ENCODE peak calls at places on chromosomes 13 and 19, in ten cellular contexts. W is GM23248; Z is endodermal cell; G is activated CD4-positive, alpha-beta T cell treated with anti-CD3 and anti-CD28 coated beads for 24 hours; P is heart right ventricle; D is B cell; S is GOT3; O is NCI-H748 treated with DMSO at 0.1 percent for 48 hours; L is BE2C; N is GM18507. I is an unnamed sample.
A peak's percentile ranks its signal among the peaks of the same experiment; 100 is the strongest.

GRCh38 chr13:74027161-74027779 is 106.9 kb downstream of the KLF12 start:
- DNase-seq in D (no peak), N (no peak), Z (no peak), O (no peak), G (no peak), L (no peak), S (no peak), W (no peak), P (no peak), I (no peak)

GRCh38 chr13:28545583-28546333 is 50.8 kb upstream of the FLT1 start:
- DNase-seq in W (no peak), D (no peak), Z (no peak), O (peak; percentile 56), S (no peak), N (no peak), L (no peak), G (no peak), P (no peak), I (no peak)

GRCh38 chr19:5534787-5535586 is 32.8 kb downstream of the TINCR start:
- DNase-seq in P (no peak), L (peak; percentile 33), D (no peak), G (no peak), N (no peak), O (no peak), Z (peak; percentile 92), W (no peak), S (no peak), I (no peak)

GRCh38 chr19:33902802-33903488 is 106.3 kb downstream of the KCTD15 start:
- DNase-seq in G (no peak), D (no peak), W (no peak), L (no peak), N (no peak), Z (no peak), O (no peak), S (no peak), P (no peak), I (no peak)

GRCh38 chr13:19075418-19075817 is 106.2 kb downstream of the TUBA3C start:
- DNase-seq in Z (no peak), O (no peak), N (no peak), D (no peak), L (no peak), G (no peak), P (no peak), W (no peak), S (no peak), I (no peak)

GRCh38 chr19:15702590-15702930 is 25.3 kb upstream of the OR10H2 start:
- DNase-seq in N (no peak), Z (no peak), D (no peak), O (peak; percentile 27), W (peak; percentile 26), S (no peak), P (peak; percentile 83), G (no peak), L (peak; percentile 69), I (no peak)

GRCh38 chr19:12495002-12495802 is 10.6 kb upstream of the ZNF709 start:
- DNase-seq in S (peak; percentile 58), Z (peak; percentile 97), W (peak; percentile 94), P (peak; percentile 94), L (peak; percentile 97), G (peak; percentile 91), O (peak; percentile 85), D (peak; percentile 89), N (peak; percentile 48), I (peak; percentile 94)

GRCh38 chr13:59914556-59914955 is 249.2 kb downstream of the DIAPH3 start:
- DNase-seq in Z (no peak), O (no peak), W (peak; percentile 43), D (no peak), P (no peak), N (no peak), S (no peak), L (no peak), G (no peak), I (peak; percentile 31)

GRCh38 chr19:11445141-11445540 is 9.7 kb downstream of the PRKCSH start:
- DNase-seq in O (no peak), S (no peak), D (peak; percentile 21), W (no peak), P (no peak), G (no peak), Z (no peak), L (no peak), N (no peak), I (no peak)

GRCh38 chr19:38670921-38671398 is 23.5 kb downstream of the ACTN4 start:
- DNase-seq in N (no peak), P (no peak), D (no peak), Z (no peak), G (no peak), W (peak; percentile 62), L (no peak), S (no peak), O (no peak), I (no peak)

GRCh38 chr13:42114912-42115311 is 66.5 kb downstream of the DGKH start:
- DNase-seq in L (no peak), W (no peak), Z (no peak), D (no peak), N (no peak), S (no peak), P (no peak), G (no peak), O (no peak), I (no peak)

GRCh38 chr13:75788494-75788991 is 152.4 kb downstream of the LMO7 start:
- DNase-seq in O (no peak), P (peak; percentile 33), W (peak; percentile 89), Z (no peak), S (no peak), L (no peak), D (no peak), G (no peak), N (no peak), I (peak; percentile 46)

GRCh38 chr19:55563261-55563690 is 17.4 kb downstream of the ZNF579 start:
- DNase-seq in N (no peak), W (peak; percentile 60), O (peak; percentile 7), Z (no peak), S (no peak), G (no peak), P (peak; percentile 77), D (no peak), L (no peak), I (peak; percentile 73)

GRCh38 chr13:89695343-89696257 is 1651.9 kb upstream of the MIR17HG start:
- DNase-seq in N (no peak), P (peak; percentile 13), O (peak; percentile 53), L (peak; percentile 64), D (no peak), W (peak; percentile 41), G (no peak), Z (peak; percentile 88), S (no peak), I (peak; percentile 27)

GRCh38 chr13:39501711-39502324 is 101.2 kb downstream of the LHFPL6 start:
- DNase-seq in S (no peak), Z (no peak), N (no peak), D (no peak), G (no peak), W (no peak), O (no peak), P (peak; percentile 65), L (no peak), I (no peak)

GRCh38 chr13:71771144-71771543 is 95.9 kb downstream of the DACH1 start:
- DNase-seq in L (no peak), G (no peak), N (no peak), W (no peak), Z (no peak), O (no peak), D (no peak), S (no peak), P (no peak), I (no peak)

GRCh38 chr13:73168993-73169401 is 110.2 kb downstream of the KLF5 start:
- DNase-seq in S (no peak), L (no peak), D (no peak), G (no peak), N (no peak), O (no peak), W (peak; percentile 13), Z (peak; percentile 58), P (no peak), I (no peak)